ENCODE peak calls at places on chromosomes 6 and 20, in ten cellular contexts. S is fibroblast of lung; M is ascending aorta; X is left lung; Q is CD8-positive, alpha-beta T cell; I is upper lobe of right lung; B is pancreas; J is cardiac muscle cell; L is stomach; Z is dorsolateral prefrontal cortex. V is an unnamed sample.

GRCh38 chr20:47272893-47273590 is 83.5 kb downstream of the ZMYND8 start:
- DNase-seq in S (peak), M (peak), X (no peak), Q (peak), I (no peak), B (no peak), J (peak), L (peak), Z (peak), V (peak)

GRCh38 chr6:36610041-36610440 is 15.9 kb downstream of the SRSF3 start:
- DNase-seq in S (no peak), M (peak), X (no peak), Q (no peak), I (no peak), B (no peak), J (no peak), L (no peak), Z (no peak), V (no peak)

GRCh38 chr6:117496383-117496990 is 14.0 kb downstream of the DCBLD1 start:
- DNase-seq in S (peak), M (no peak), X (no peak), Q (no peak), I (no peak), B (no peak), J (no peak), L (no peak), Z (no peak), V (no peak)

GRCh38 chr6:106875782-106876321 is 98.7 kb downstream of the CD24 start:
- DNase-seq in S (no peak), M (no peak), X (no peak), Q (no peak), I (no peak), B (no peak), J (no peak), L (no peak), Z (no peak), V (no peak)

GRCh38 chr20:503048-503737 is 40.4 kb downstream of the CSNK2A1 start:
- DNase-seq in S (no peak), M (no peak), X (no peak), Q (no peak), I (no peak), B (no peak), J (no peak), L (no peak), Z (no peak), V (no peak)

GRCh38 chr6:11851405-11851804 is 72.8 kb upstream of the ADTRP start:
- DNase-seq in S (no peak), M (no peak), X (no peak), Q (no peak), I (no peak), B (no peak), J (no peak), L (no peak), Z (no peak), V (no peak)

GRCh38 chr20:33490023-33490933 is at the start of gene CBFA2T2:
- DNase-seq in S (peak), M (peak), X (peak), Q (no peak), I (peak), B (peak), J (no peak), L (no peak), Z (no peak), V (no peak)

GRCh38 chr20:24980321-24981053 is 12.1 kb downstream of the APMAP start:
- DNase-seq in S (no peak), M (peak), X (no peak), Q (no peak), I (peak), B (no peak), J (no peak), L (no peak), Z (no peak), V (no peak)

GRCh38 chr6:142013286-142013685 is 119.4 kb upstream of the GJE1 start:
- DNase-seq in S (peak), M (no peak), X (no peak), Q (no peak), I (no peak), B (no peak), J (no peak), L (no peak), Z (no peak), V (no peak)

GRCh38 chr6:111817451-111818146 is 55.7 kb downstream of the FYN start:
- DNase-seq in S (no peak), M (no peak), X (no peak), Q (no peak), I (no peak), B (no peak), J (no peak), L (no peak), Z (peak), V (no peak)

GRCh38 chr6:48775157-48775556 is 664.2 kb upstream of the PTCHD4 start:
- DNase-seq in S (peak), M (no peak), X (no peak), Q (no peak), I (no peak), B (no peak), J (no peak), L (no peak), Z (no peak), V (no peak)

GRCh38 chr6:167292301-167293087 is 1.4 kb downstream of the UNC93A start:
- DNase-seq in S (no peak), M (no peak), X (no peak), Q (no peak), I (no peak), B (no peak), J (no peak), L (no peak), Z (no peak), V (no peak)

GRCh38 chr6:47419621-47420020 is 58.0 kb upstream of the CD2AP start:
- DNase-seq in S (no peak), M (no peak), X (no peak), Q (no peak), I (no peak), B (no peak), J (no peak), L (no peak), Z (no peak), V (no peak)

GRCh38 chr20:5835234-5835845 is 85.1 kb downstream of the SHLD1 start:
- DNase-seq in S (peak), M (no peak), X (peak), Q (peak), I (no peak), B (peak), J (no peak), L (no peak), Z (peak), V (peak)

GRCh38 chr6:35359744-35360348 is 17.5 kb downstream of the PPARD start:
- DNase-seq in S (peak), M (no peak), X (no peak), Q (no peak), I (no peak), B (peak), J (peak), L (no peak), Z (peak), V (no peak)

GRCh38 chr20:17960927-17961599 is 7.5 kb downstream of the SNX5 start:
- DNase-seq in S (peak), M (no peak), X (no peak), Q (no peak), I (no peak), B (no peak), J (no peak), L (no peak), Z (no peak), V (no peak)

GRCh38 chr20:24672886-24673677 is 203.7 kb downstream of the SYNDIG1 start:
- DNase-seq in S (peak), M (peak), X (peak), Q (no peak), I (peak), B (no peak), J (no peak), L (no peak), Z (no peak), V (no peak)

GRCh38 chr6:170450946-170451761 is 102.0 kb downstream of the PSMB1 start:
- DNase-seq in S (no peak), M (peak), X (no peak), Q (no peak), I (peak), B (peak), J (no peak), L (no peak), Z (no peak), V (no peak)

GRCh38 chr6:124955108-124955851 is 7.0 kb upstream of the RNF217 start:
- DNase-seq in S (no peak), M (no peak), X (no peak), Q (no peak), I (no peak), B (no peak), J (peak), L (no peak), Z (no peak), V (no peak)

GRCh38 chr20:51758978-51759544 is 9.1 kb downstream of the ATP9A start:
- DNase-seq in S (peak), M (peak), X (no peak), Q (no peak), I (no peak), B (no peak), J (no peak), L (no peak), Z (peak), V (no peak)

GRCh38 chr6:149806127-149806526 is 56.6 kb downstream of the PCMT1 start:
- DNase-seq in S (no peak), M (no peak), X (no peak), Q (no peak), I (no peak), B (no peak), J (no peak), L (no peak), Z (no peak), V (peak)

GRCh38 chr6:140040391-140040790 is 665.9 kb upstream of the CITED2 start:
- DNase-seq in S (peak), M (no peak), X (no peak), Q (no peak), I (no peak), B (no peak), J (no peak), L (no peak), Z (no peak), V (no peak)

GRCh38 chr20:32539817-32540675 is 45.1 kb downstream of the NOL4L start:
- DNase-seq in S (no peak), M (no peak), X (no peak), Q (peak), I (no peak), B (no peak), J (no peak), L (peak), Z (no peak), V (peak)

GRCh38 chr20:6974819-6975218 is 207.3 kb downstream of the BMP2 start:
- DNase-seq in S (no peak), M (no peak), X (no peak), Q (no peak), I (no peak), B (no peak), J (no peak), L (no peak), Z (no peak), V (no peak)

GRCh38 chr6:34511214-34511922 is 44.8 kb downstream of the SPDEF start:
- DNase-seq in S (no peak), M (no peak), X (no peak), Q (no peak), I (peak), B (no peak), J (no peak), L (no peak), Z (no peak), V (no peak)

GRCh38 chr20:22752324-22752723 is 168.0 kb upstream of the FOXA2 start:
- DNase-seq in S (no peak), M (no peak), X (no peak), Q (no peak), I (no peak), B (no peak), J (no peak), L (no peak), Z (no peak), V (no peak)

GRCh38 chr6:133410628-133411027 is 169.5 kb downstream of the EYA4 start:
- DNase-seq in S (no peak), M (no peak), X (no peak), Q (no peak), I (no peak), B (no peak), J (no peak), L (no peak), Z (no peak), V (no peak)

GRCh38 chr6:127180421-127180820 is 62.0 kb downstream of the RSPO3 start:
- DNase-seq in S (no peak), M (no peak), X (no peak), Q (no peak), I (no peak), B (no peak), J (no peak), L (no peak), Z (no peak), V (no peak)

GRCh38 chr6:129592516-129593232 is 117.3 kb downstream of the ARHGAP18 start:
- DNase-seq in S (no peak), M (no peak), X (no peak), Q (no peak), I (no peak), B (no peak), J (no peak), L (no peak), Z (no peak), V (no peak)

GRCh38 chr6:38984723-38985122 is 63.9 kb upstream of the GLP1R start:
- DNase-seq in S (no peak), M (no peak), X (no peak), Q (no peak), I (no peak), B (no peak), J (no peak), L (no peak), Z (no peak), V (no peak)

GRCh38 chr20:57243480-57244220 is 22.8 kb downstream of the BMP7 start:
- DNase-seq in S (no peak), M (no peak), X (no peak), Q (no peak), I (no peak), B (no peak), J (no peak), L (no peak), Z (no peak), V (no peak)
- H3K27ac ChIP-seq in S (no peak), M (no peak), X (no peak), Q (no peak), I (no peak), B (no peak), J (peak), L (no peak), Z (no peak), V (no peak)

GRCh38 chr20:44716309-44717106 is 1.3 kb downstream of the CCN5 start:
- DNase-seq in S (no peak), M (no peak), X (no peak), Q (no peak), I (no peak), B (no peak), J (no peak), L (no peak), Z (no peak), V (no peak)
- H3K27ac ChIP-seq in S (no peak), M (peak), X (no peak), Q (no peak), I (peak), B (no peak), J (no peak), L (no peak), Z (peak), V (no peak)

GRCh38 chr20:41173791-41174341 is 36.5 kb downstream of the PLCG1 start:
- DNase-seq in S (no peak), M (peak), X (no peak), Q (no peak), I (peak), B (no peak), J (no peak), L (peak), Z (peak), V (no peak)

GRCh38 chr20:41175201-41175651 is 37.9 kb downstream of the PLCG1 start:
- DNase-seq in S (no peak), M (peak), X (no peak), Q (no peak), I (no peak), B (no peak), J (no peak), L (peak), Z (no peak), V (no peak)

GRCh38 chr20:41174373-41174772 is 37.0 kb downstream of the PLCG1 start:
- DNase-seq in S (no peak), M (peak), X (no peak), Q (no peak), I (peak), B (no peak), J (no peak), L (no peak), Z (peak), V (no peak)

GRCh38 chr20:41175727-41176330 is 38.5 kb downstream of the PLCG1 start:
- DNase-seq in S (no peak), M (no peak), X (no peak), Q (no peak), I (no peak), B (no peak), J (no peak), L (no peak), Z (peak), V (no peak)

GRCh38 chr20:41174782-41175181 is 37.4 kb downstream of the PLCG1 start:
- DNase-seq in S (peak), M (peak), X (no peak), Q (no peak), I (no peak), B (no peak), J (no peak), L (peak), Z (no peak), V (no peak)
- H3K27ac ChIP-seq in S (no peak), M (peak), X (peak), Q (no peak), I (peak), B (no peak), J (no peak), L (peak), Z (peak), V (peak)

GRCh38 chr6:30100585-30101422 is 12.1 kb downstream of the TRIM31 start:
- DNase-seq in S (no peak), M (no peak), X (peak), Q (no peak), I (peak), B (peak), J (peak), L (peak), Z (no peak), V (peak)

GRCh38 chr6:30102701-30103629 is 9.9 kb downstream of the TRIM31 start:
- DNase-seq in S (peak), M (peak), X (peak), Q (peak), I (peak), B (peak), J (peak), L (peak), Z (peak), V (peak)

GRCh38 chr6:30100154-30100553 is 12.7 kb downstream of the TRIM31 start:
- DNase-seq in S (no peak), M (no peak), X (no peak), Q (no peak), I (no peak), B (no peak), J (no peak), L (no peak), Z (no peak), V (no peak)

GRCh38 chr6:30101939-30102700 is 10.8 kb downstream of the TRIM31 start:
- DNase-seq in S (peak), M (peak), X (peak), Q (peak), I (peak), B (peak), J (peak), L (peak), Z (peak), V (peak)

GRCh38 chr6:30101423-30101938 is 11.4 kb downstream of the TRIM31 start:
- DNase-seq in S (no peak), M (no peak), X (no peak), Q (no peak), I (no peak), B (no peak), J (no peak), L (no peak), Z (no peak), V (peak)
- H3K27ac ChIP-seq in S (no peak), M (no peak), X (peak), Q (no peak), I (peak), B (no peak), J (no peak), L (peak), Z (no peak), V (peak)

GRCh38 chr6:137120748-137121147 is 52.7 kb downstream of the IL22RA2 start:
- DNase-seq in S (no peak), M (no peak), X (no peak), Q (no peak), I (no peak), B (no peak), J (no peak), L (no peak), Z (no peak), V (no peak)
- H3K27ac ChIP-seq in S (no peak), M (no peak), X (no peak), Q (no peak), I (no peak), B (peak), J (no peak), L (no peak), Z (no peak), V (no peak)

DNA sequence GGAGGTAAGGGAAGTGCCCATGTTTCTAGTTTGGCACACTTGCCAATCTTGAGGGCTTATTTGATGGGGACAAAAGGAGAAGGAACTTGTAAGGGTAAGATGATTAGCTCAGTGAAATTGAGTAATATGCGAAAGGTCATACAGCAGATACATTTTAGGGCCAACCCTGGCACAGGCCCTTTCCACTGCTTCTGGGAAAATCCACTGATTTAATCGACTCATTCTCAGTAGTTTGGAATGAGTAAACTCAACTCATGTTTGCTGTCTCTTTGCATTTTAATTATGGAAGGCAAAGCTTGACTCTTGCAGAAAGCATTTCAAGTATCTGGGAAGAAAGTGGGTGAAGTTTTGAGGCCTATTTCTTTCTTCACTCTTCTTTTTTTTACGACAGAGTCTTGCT is 20.0 kb downstream of the PHF20 start:
- DNase-seq in S (peak), M (no peak), X (no peak), Q (no peak), I (peak), B (no peak), J (no peak), L (no peak), Z (no peak), V (no peak)
- H3K27ac ChIP-seq in S (peak), M (peak), X (peak), Q (no peak), I (peak), B (no peak), J (no peak), L (peak), Z (no peak), V (no peak)

GRCh38 chr20:53931597-53931996 is 138.8 kb downstream of the BCAS1 start:
- DNase-seq in S (no peak), M (no peak), X (no peak), Q (no peak), I (no peak), B (no peak), J (no peak), L (no peak), Z (no peak), V (no peak)

GRCh38 chr20:53934421-53935352 is 135.7 kb downstream of the BCAS1 start:
- DNase-seq in S (peak), M (no peak), X (no peak), Q (no peak), I (no peak), B (no peak), J (no peak), L (no peak), Z (no peak), V (peak)

GRCh38 chr20:53935353-53936084 is 134.9 kb downstream of the BCAS1 start:
- DNase-seq in S (no peak), M (no peak), X (no peak), Q (no peak), I (no peak), B (no peak), J (no peak), L (no peak), Z (no peak), V (no peak)

GRCh38 chr20:53930651-53931504 is 139.5 kb downstream of the BCAS1 start:
- DNase-seq in S (no peak), M (no peak), X (no peak), Q (no peak), I (no peak), B (peak), J (no peak), L (no peak), Z (no peak), V (no peak)

GRCh38 chr20:53933232-53933846 is 137.1 kb downstream of the BCAS1 start:
- DNase-seq in S (no peak), M (no peak), X (no peak), Q (no peak), I (no peak), B (no peak), J (no peak), L (no peak), Z (no peak), V (no peak)
- H3K27ac ChIP-seq in S (no peak), M (no peak), X (no peak), Q (no peak), I (no peak), B (no peak), J (no peak), L (no peak), Z (no peak), V (no peak)

GRCh38 chr20:10987651-10988383 is 314.0 kb upstream of the JAG1 start:
- DNase-seq in S (peak), M (no peak), X (no peak), Q (no peak), I (no peak), B (no peak), J (no peak), L (no peak), Z (no peak), V (no peak)
- H3K27ac ChIP-seq in S (no peak), M (no peak), X (no peak), Q (no peak), I (no peak), B (no peak), J (no peak), L (no peak), Z (no peak), V (no peak)

V was measured in naive thymus-derived CD4-positive, alpha-beta T cell.